ENCODE peak calls at places on chromosomes 11 and 22, in four cellular contexts. S is choroid plexus epithelial cell, B is astrocyte of the cerebellum, Q is kidney. D is an unnamed sample.
A peak's percentile ranks its signal among the peaks of the same experiment; 100 is the strongest.

GRCh38 chr11:116059909-116060308 is 555.7 kb upstream of the CADM1 start:
- DNase-seq in S (no peak), B (no peak), Q (no peak), D (no peak)

GRCh38 chr11:111983187-111983986 is 41.8 kb upstream of the DLAT start:
- DNase-seq in S (no peak), B (no peak), Q (peak; percentile 84), D (no peak)

GRCh38 chr11:15106201-15106965 is 8.3 kb upstream of the INSC start:
- DNase-seq in S (peak; percentile 85), B (peak; percentile 42), Q (no peak), D (peak; percentile 77)

GRCh38 chr11:59076876-59077571 is 9.1 kb upstream of the GLYATL1B start:
- DNase-seq in S (no peak), B (no peak), Q (no peak), D (no peak)

GRCh38 chr11:117933930-117934329 is 4.7 kb upstream of the TMPRSS13 start:
- DNase-seq in S (no peak), B (no peak), Q (no peak), D (no peak)

GRCh38 chr11:128568166-128568778 is 19.1 kb downstream of the ETS1 start:
- DNase-seq in S (no peak), B (no peak), Q (peak; percentile 73), D (no peak)

GRCh38 chr11:20087118-20087521 is 73.2 kb downstream of the DBX1 start:
- DNase-seq in S (peak; percentile 44), B (peak; percentile 85), Q (no peak), D (no peak)

GRCh38 chr11:108664730-108665525 is at the start of gene DDX10:
- DNase-seq in S (peak; percentile 99), B (peak; percentile 98), Q (peak; percentile 99), D (peak; percentile 99)

GRCh38 chr11:81570669-81571068 is 1163.0 kb downstream of the FAM181B start:
- DNase-seq in S (no peak), B (no peak), Q (no peak), D (no peak)
- TF ChIP-seq CTCF in S (no peak), B (no peak), Q (no peak), D (no peak)

GRCh38 chr11:880447-880846 is 30.2 kb downstream of the CHID1 start:
- DNase-seq in S (no peak), B (no peak), Q (no peak), D (no peak)
- TF ChIP-seq CTCF in S (no peak), B (no peak), Q (no peak), D (no peak)

GRCh38 chr22:46368871-46369715 is 33.6 kb downstream of the TRMU start:
- DNase-seq in S (no peak), B (no peak), Q (peak; percentile 71), D (no peak)

GRCh38 chr22:46366801-46367706 is 31.5 kb downstream of the TRMU start:
- DNase-seq in S (no peak), B (no peak), Q (peak; percentile 74), D (no peak)

GRCh38 chr22:46368422-46368821 is 32.9 kb downstream of the TRMU start:
- DNase-seq in S (no peak), B (no peak), Q (peak; percentile 67), D (no peak)

GRCh38 chr22:46366327-46366731 is 30.8 kb downstream of the TRMU start:
- DNase-seq in S (no peak), B (no peak), Q (peak; percentile 70), D (no peak)

DNA sequence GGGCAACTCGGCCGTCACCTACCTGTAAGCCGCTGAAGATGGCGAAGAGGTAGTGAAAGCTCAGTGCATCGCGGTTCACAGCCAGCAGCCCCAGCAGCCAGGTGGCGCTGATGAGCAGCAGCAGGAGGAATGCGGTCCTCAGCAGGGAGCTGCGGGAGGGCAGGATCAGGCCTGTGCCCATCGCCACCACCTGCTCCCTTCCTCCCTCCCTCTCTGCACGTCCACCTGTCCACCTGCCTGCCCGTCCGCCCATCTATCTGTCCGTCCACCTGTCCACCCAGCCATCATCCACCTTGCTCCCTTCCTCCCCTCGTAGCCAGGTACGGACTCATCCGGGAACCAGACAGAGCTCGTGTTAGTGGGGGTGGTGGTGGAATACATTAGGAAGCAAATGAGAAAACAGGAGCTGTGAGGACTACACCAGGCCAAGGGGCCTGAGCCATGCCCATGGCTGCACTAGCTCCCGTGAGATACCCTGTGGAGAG is 32.2 kb downstream of the TRMU start:
- DNase-seq in S (peak; percentile 64), B (no peak), Q (peak; percentile 86), D (peak; percentile 64)
- TF ChIP-seq CTCF in S (peak; percentile 94), B (peak; percentile 80), Q (peak; percentile 90), D (peak; percentile 93)

GRCh38 chr11:104333977-104334376 is 170.0 kb upstream of the PDGFD start:
- DNase-seq in S (no peak), B (no peak), Q (no peak), D (peak; percentile 4)
- TF ChIP-seq CTCF in S (peak; percentile 35), B (peak; percentile 13), Q (peak; percentile 11), D (peak; percentile 20)

GRCh38 chr11:70271635-70271953 is 1.1 kb downstream of the PPFIA1 start:
- DNase-seq in S (no peak), B (no peak), Q (no peak), D (no peak)

GRCh38 chr11:70272009-70272408 is 1.5 kb downstream of the PPFIA1 start:
- DNase-seq in S (no peak), B (no peak), Q (peak; percentile 12), D (no peak)

GRCh38 chr11:70270877-70271634 is 566 bp downstream of the PPFIA1 start:
- DNase-seq in S (peak; percentile 58), B (peak; percentile 20), Q (peak; percentile 85), D (peak; percentile 44)

GRCh38 chr11:70268526-70268925 is 2.0 kb upstream of the PPFIA1 start:
- DNase-seq in S (no peak), B (no peak), Q (peak; percentile 33), D (no peak)

GRCh38 chr11:70270104-70270876 is at the start of gene PPFIA1:
- DNase-seq in S (peak; percentile 96), B (peak; percentile 82), Q (peak; percentile 99), D (peak; percentile 95)
- TF ChIP-seq CTCF in S (no peak), B (no peak), Q (peak; percentile 6), D (no peak)

GRCh38 chr11:27397619-27398412 is 34.8 kb upstream of the CCDC34 start:
- DNase-seq in S (no peak), B (no peak), Q (no peak), D (no peak)
- TF ChIP-seq CTCF in S (no peak), B (no peak), Q (no peak), D (no peak)